ENCODE peak calls at places on chromosomes 2 and 18, in ten cellular contexts. T, C, X, Q, R, U, Z, J, I and E are unnamed samples.

GRCh38 chr2:25088817-25089485 is 47.1 kb downstream of the EFR3B start:
- DNase-seq in T (no peak), Z (no peak), J (no peak), I (no peak), U (no peak), C (no peak), Q (no peak), X (no peak), R (no peak), E (no peak)

GRCh38 chr2:16031055-16031847 is 90.9 kb downstream of the MYCN start:
- DNase-seq in I (no peak), T (no peak), R (no peak), J (no peak), C (no peak), Q (no peak), X (no peak), Z (no peak), U (no peak), E (no peak)

GRCh38 chr2:2748399-2749205 is 417.5 kb upstream of the MYT1L start:
- DNase-seq in T (no peak), Q (no peak), J (no peak), C (no peak), X (no peak), Z (no peak), U (no peak), I (peak; percentile 65), R (no peak), E (no peak)

GRCh38 chr2:48417843-48418838 is 111.8 kb upstream of the STON1 start:
- DNase-seq in Q (no peak), Z (no peak), U (no peak), R (no peak), I (no peak), X (no peak), J (no peak), T (no peak), C (no peak), E (no peak)

GRCh38 chr2:212227755-212228154 is 310.8 kb downstream of the ERBB4 start:
- DNase-seq in J (no peak), Z (no peak), T (peak; percentile 52), R (no peak), U (no peak), Q (peak; percentile 37), C (no peak), I (no peak), X (no peak), E (no peak)

GRCh38 chr18:47931707-47932103 is 1.2 kb upstream of the SMAD2 start:
- DNase-seq in Z (no peak), U (peak; percentile 9), R (no peak), Q (peak; percentile 76), C (no peak), T (no peak), J (peak; percentile 14), I (peak; percentile 78), X (no peak), E (no peak)

GRCh38 chr2:102753563-102754159 is 8.2 kb upstream of the TMEM182 start:
- DNase-seq in I (no peak), T (peak; percentile 32), J (peak; percentile 38), U (no peak), Q (peak; percentile 53), R (no peak), C (no peak), Z (no peak), X (no peak), E (no peak)

GRCh38 chr2:193469251-193469650 is 1274.5 kb upstream of the TMEFF2 start:
- DNase-seq in U (no peak), T (no peak), R (no peak), X (no peak), I (no peak), J (no peak), Z (no peak), Q (no peak), C (no peak), E (no peak)

GRCh38 chr2:153986488-153987229 is 114.9 kb downstream of the GALNT13 start:
- DNase-seq in Z (no peak), I (no peak), U (no peak), R (no peak), Q (peak; percentile 64), T (peak; percentile 52), X (no peak), J (no peak), C (no peak), E (no peak)

GRCh38 chr2:151733781-151734672 is at the start of gene NEB:
- DNase-seq in I (no peak), R (no peak), C (no peak), U (peak; percentile 67), T (no peak), Q (no peak), Z (no peak), X (no peak), J (no peak), E (no peak)

GRCh38 chr2:220743203-220743602 is 828.9 kb downstream of the EPHA4 start:
- DNase-seq in R (no peak), C (no peak), Q (no peak), I (no peak), U (no peak), J (no peak), T (no peak), X (no peak), Z (no peak), E (no peak)

GRCh38 chr2:220748875-220749479 is 823.1 kb downstream of the EPHA4 start:
- DNase-seq in C (no peak), Z (peak; percentile 8), T (no peak), Q (no peak), R (no peak), X (no peak), I (no peak), J (no peak), U (no peak), E (no peak)

GRCh38 chr2:220745682-220746081 is 826.4 kb downstream of the EPHA4 start:
- DNase-seq in Z (no peak), Q (no peak), C (no peak), I (no peak), T (no peak), R (peak; percentile 46), X (no peak), U (no peak), J (no peak), E (no peak)

GRCh38 chr2:220744861-220745260 is 827.2 kb downstream of the EPHA4 start:
- DNase-seq in R (no peak), Z (no peak), Q (no peak), C (no peak), J (no peak), X (no peak), I (no peak), T (no peak), U (no peak), E (no peak)

GRCh38 chr2:220747736-220748135 is 824.4 kb downstream of the EPHA4 start:
- DNase-seq in Z (no peak), T (no peak), Q (no peak), J (no peak), X (no peak), C (no peak), R (no peak), I (no peak), U (no peak), E (no peak)
- H3K27ac ChIP-seq in Z (no peak overlapping the region), T (no peak overlapping the region), Q (no peak overlapping the region), J (no peak overlapping the region), X (no peak overlapping the region), C (no peak overlapping the region), R (no peak overlapping the region), I (no peak overlapping the region), U (no peak overlapping the region), E (no peak overlapping the region)

GRCh38 chr2:170359466-170359865 is 181.5 kb downstream of the MYO3B start:
- DNase-seq in R (no peak), U (no peak), Q (no peak), Z (no peak), J (no peak), T (no peak), I (no peak), X (no peak), C (no peak), E (no peak)
- TF ChIP-seq POLR2A in R (no peak), U (no peak), Q (no peak), Z (no peak), J (no peak), T (no peak), I (no peak), X (no peak), C (no peak), E (no peak)

GRCh38 chr2:47307066-47307465 is 95.9 kb upstream of the MSH2 start:
- DNase-seq in I (peak; percentile 6), Q (no peak), C (no peak), X (no peak), Z (no peak), U (no peak), T (no peak), R (no peak), J (no peak), E (no peak)
- H3K27ac ChIP-seq in I (no peak overlapping the region), Q (peak overlapping the region; percentile 83), C (no peak overlapping the region), X (peak overlapping the region; percentile 92), Z (no peak overlapping the region), U (no peak overlapping the region), T (no peak overlapping the region), R (no peak overlapping the region), J (no peak overlapping the region), E (no peak overlapping the region)

GRCh38 chr2:203532957-203533695 is 2.0 kb downstream of the RAPH1 start:
- DNase-seq in T (no peak), X (no peak), J (no peak), Q (peak; percentile 10), U (no peak), C (no peak), R (no peak), I (no peak), Z (no peak), E (no peak)

GRCh38 chr2:203534486-203535077 is 519 bp downstream of the RAPH1 start:
- DNase-seq in X (peak; percentile 52), Q (peak; percentile 9), R (peak; percentile 72), U (peak; percentile 3), T (no peak), J (no peak), Z (no peak), C (no peak), I (peak; percentile 81), E (peak; percentile 50)

GRCh38 chr2:203533696-203534471 is 1.2 kb downstream of the RAPH1 start:
- DNase-seq in X (no peak), J (no peak), C (no peak), I (no peak), U (no peak), R (no peak), Q (peak; percentile 27), T (no peak), Z (no peak), E (no peak)

GRCh38 chr2:203535784-203536590 is 886 bp upstream of the RAPH1 start:
- DNase-seq in T (no peak), Z (no peak), X (no peak), R (no peak), J (peak; percentile 30), I (no peak), Q (no peak), U (no peak), C (no peak), E (no peak)

DNA sequence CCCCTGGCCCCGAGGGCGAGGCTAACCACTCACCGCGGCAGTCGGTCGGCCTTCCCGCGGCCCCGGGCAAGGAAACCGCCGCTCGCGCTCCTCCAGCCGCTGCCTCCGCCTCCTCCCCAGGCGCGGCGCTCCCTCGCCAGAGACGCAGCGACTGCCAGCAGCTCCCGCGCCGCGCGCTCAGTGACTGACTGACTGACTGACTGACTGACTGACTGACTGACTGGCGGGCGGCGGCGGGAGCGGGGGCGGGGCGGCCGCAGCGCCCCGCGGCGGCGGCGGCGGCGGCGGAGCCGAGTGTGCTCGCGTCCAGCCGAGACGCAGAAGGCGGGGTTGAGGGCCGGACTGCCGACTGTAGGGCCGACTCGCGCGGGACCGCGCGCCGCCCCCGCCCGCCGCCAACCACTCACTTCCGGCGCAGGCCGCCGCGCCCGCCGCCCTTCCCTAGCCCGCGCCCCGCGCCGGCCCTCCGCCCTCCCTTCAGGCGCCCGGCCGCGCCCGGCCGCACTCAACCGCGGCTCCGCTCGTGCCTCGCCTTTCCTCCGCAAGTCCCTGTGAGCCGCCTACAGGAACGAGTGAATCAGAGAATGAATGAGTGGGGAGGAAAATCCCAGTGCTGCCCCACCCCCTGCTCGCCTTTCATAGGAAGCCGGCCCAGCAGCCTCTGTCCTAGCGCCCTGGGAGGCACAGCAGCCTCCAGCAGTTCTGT is at the start of gene RAPH1:
- DNase-seq in R (peak; percentile 91), U (peak; percentile 68), Q (peak; percentile 88), C (no peak), T (peak; percentile 57), Z (peak; percentile 97), J (peak; percentile 78), I (peak; percentile 88), X (peak; percentile 78), E (peak; percentile 93)
- TF ChIP-seq POLR2A in R (peak; percentile 50), U (peak; percentile 61), Q (peak; percentile 59), C (peak; percentile 74), T (no peak), Z (no peak), J (peak; percentile 60), I (no peak), X (no peak), E (peak; percentile 37)